ENCODE peak calls at places on chromosomes 2 and 18, in nine cellular contexts. F is activated effector memory CD4-positive, alpha-beta T cell treated with Interleukin-2 at 50 U/mL for 16 hours; U is T-helper 22 cell; Y is renal cortical epithelial cell; S is germinal center; V is HuH-7.5; N is ACHN; E is iPS-NIHi11; P is pons. Q is an unnamed sample.

GRCh38 chr2:45862843-45863242 is 211.4 kb downstream of the PRKCE start:
- DNase-seq in F (no peak), U (no peak), Y (no peak), S (no peak), V (no peak), N (no peak), E (no peak), P (no peak), Q (no peak)

GRCh38 chr2:171272039-171272438 is 111.3 kb upstream of the TLK1 start:
- DNase-seq in F (no peak), U (no peak), Y (peak), S (no peak), V (peak), N (peak), E (peak), P (no peak), Q (peak)

GRCh38 chr2:12718662-12719399 is 2.1 kb downstream of the TRIB2 start:
- DNase-seq in F (no peak), U (peak), Y (no peak), S (no peak), V (no peak), N (no peak), E (peak), P (no peak), Q (peak)

GRCh38 chr2:172919732-172920131 is 155.9 kb upstream of the MAP3K20 start:
- DNase-seq in F (no peak), U (no peak), Y (no peak), S (no peak), V (no peak), N (no peak), E (no peak), P (no peak), Q (no peak)

GRCh38 chr2:190662754-190663153 is 13.9 kb downstream of the NAB1 start:
- DNase-seq in F (no peak), U (no peak), Y (no peak), S (no peak), V (no peak), N (no peak), E (no peak), P (no peak), Q (no peak)

GRCh38 chr2:237488901-237489860 is 2.1 kb downstream of the MLPH start:
- DNase-seq in F (no peak), U (no peak), Y (peak), S (no peak), V (no peak), N (peak), E (no peak), P (no peak), Q (peak)

GRCh38 chr2:235325126-235325525 is 168.7 kb upstream of the AGAP1 start:
- DNase-seq in F (no peak), U (no peak), Y (no peak), S (no peak), V (no peak), N (no peak), E (no peak), P (no peak), Q (peak)

GRCh38 chr2:11406492-11407381 is 59.2 kb downstream of the E2F6 start:
- DNase-seq in F (no peak), U (no peak), Y (peak), S (no peak), V (no peak), N (peak), E (peak), P (no peak), Q (peak)

GRCh38 chr2:164860694-164861042 is 19.0 kb upstream of the COBLL1 start:
- DNase-seq in F (no peak), U (no peak), Y (no peak), S (no peak), V (no peak), N (no peak), E (no peak), P (no peak), Q (no peak)

GRCh38 chr18:7164610-7165009 is 47.0 kb upstream of the LAMA1 start:
- DNase-seq in F (no peak), U (no peak), Y (peak), S (no peak), V (no peak), N (no peak), E (no peak), P (peak), Q (no peak)

GRCh38 chr2:127577973-127578372 is 42.5 kb downstream of the MYO7B start:
- DNase-seq in F (no peak), U (no peak), Y (no peak), S (peak), V (no peak), N (no peak), E (no peak), P (no peak), Q (no peak)

GRCh38 chr2:235544687-235544965 is 50.8 kb downstream of the AGAP1 start:
- DNase-seq in F (no peak), U (no peak), Y (no peak), S (no peak), V (no peak), N (no peak), E (no peak), P (no peak), Q (no peak)

GRCh38 chr2:4992226-4992625 is 700.0 kb upstream of the SOX11 start:
- DNase-seq in F (no peak), U (no peak), Y (no peak), S (no peak), V (no peak), N (no peak), E (no peak), P (no peak), Q (peak)

GRCh38 chr2:210459925-210460862 is 16.4 kb downstream of the LANCL1 start:
- DNase-seq in F (no peak), U (no peak), Y (no peak), S (peak), V (no peak), N (no peak), E (no peak), P (peak), Q (no peak)

GRCh38 chr2:79985145-79985544 is 319.4 kb downstream of the LRRTM1 start:
- DNase-seq in F (no peak), U (no peak), Y (no peak), S (no peak), V (no peak), N (no peak), E (no peak), P (no peak), Q (no peak)

GRCh38 chr18:24315170-24315569 is 82.5 kb downstream of the OSBPL1A start:
- DNase-seq in F (no peak), U (no peak), Y (no peak), S (no peak), V (no peak), N (no peak), E (no peak), P (no peak), Q (no peak)

GRCh38 chr2:80242355-80242910 is 62.1 kb downstream of the LRRTM1 start:
- DNase-seq in F (no peak), U (no peak), Y (no peak), S (no peak), V (no peak), N (no peak), E (no peak), P (no peak), Q (no peak)

GRCh38 chr18:77822552-77823138 is 573.0 kb downstream of the GALR1 start:
- DNase-seq in F (no peak), U (no peak), Y (no peak), S (no peak), V (no peak), N (no peak), E (no peak), P (no peak), Q (peak)